ENCODE peak calls at places on chromosome 1, in ten cellular contexts. One of them, this sample, is unnamed.

GRCh38 chr1:182752077-182752826 is 37.3 kb upstream of the NPL start:
- DNase-seq in fibroblast of mammary gland: peak
- DNase-seq in Panc1: no peak
- DNase-seq in suprapubic skin: no peak
- DNase-seq in lower lobe of right lung: no peak
- DNase-seq in heart left ventricle: peak
- DNase-seq in tibial artery: no peak
- DNase-seq in cardiac muscle cell: peak
- DNase-seq in fibroblast of pulmonary artery: no peak
- DNase-seq in dorsolateral prefrontal cortex: peak
- DNase-seq in this sample: no peak

GRCh38 chr1:89622895-89623294 is 10.0 kb upstream of the LRRC8C start:
- DNase-seq in heart left ventricle: no peak
- DNase-seq in cardiac muscle cell: peak
- DNase-seq in suprapubic skin: no peak
- DNase-seq in tibial artery: no peak
- DNase-seq in Panc1: no peak
- DNase-seq in fibroblast of pulmonary artery: peak
- DNase-seq in lower lobe of right lung: no peak
- DNase-seq in fibroblast of mammary gland: peak
- DNase-seq in dorsolateral prefrontal cortex: no peak
- DNase-seq in this sample: peak

GRCh38 chr1:74271503-74271902 is 36.3 kb downstream of the TNNI3K start:
- DNase-seq in dorsolateral prefrontal cortex: no peak
- DNase-seq in lower lobe of right lung: no peak
- DNase-seq in fibroblast of pulmonary artery: no peak
- DNase-seq in suprapubic skin: no peak
- DNase-seq in Panc1: no peak
- DNase-seq in fibroblast of mammary gland: no peak
- DNase-seq in cardiac muscle cell: no peak
- DNase-seq in heart left ventricle: no peak
- DNase-seq in tibial artery: no peak
- DNase-seq in this sample: no peak

GRCh38 chr1:47184090-47184735 is 5.6 kb downstream of the PDZK1IP1 start:
- DNase-seq in tibial artery: no peak
- DNase-seq in suprapubic skin: no peak
- DNase-seq in heart left ventricle: no peak
- DNase-seq in lower lobe of right lung: no peak
- DNase-seq in fibroblast of pulmonary artery: no peak
- DNase-seq in fibroblast of mammary gland: no peak
- DNase-seq in cardiac muscle cell: no peak
- DNase-seq in Panc1: no peak
- DNase-seq in dorsolateral prefrontal cortex: no peak
- DNase-seq in this sample: no peak

GRCh38 chr1:167927075-167927754 is 9.3 kb upstream of the DCAF6 start:
- DNase-seq in suprapubic skin: no peak
- DNase-seq in tibial artery: no peak
- DNase-seq in fibroblast of pulmonary artery: no peak
- DNase-seq in heart left ventricle: no peak
- DNase-seq in fibroblast of mammary gland: no peak
- DNase-seq in dorsolateral prefrontal cortex: no peak
- DNase-seq in lower lobe of right lung: no peak
- DNase-seq in Panc1: no peak
- DNase-seq in cardiac muscle cell: no peak
- DNase-seq in this sample: no peak

GRCh38 chr1:241007668-241008067 is 349.3 kb downstream of the RGS7 start:
- DNase-seq in lower lobe of right lung: peak
- DNase-seq in heart left ventricle: no peak
- DNase-seq in suprapubic skin: no peak
- DNase-seq in Panc1: no peak
- DNase-seq in fibroblast of pulmonary artery: no peak
- DNase-seq in tibial artery: no peak
- DNase-seq in fibroblast of mammary gland: no peak
- DNase-seq in cardiac muscle cell: no peak
- DNase-seq in dorsolateral prefrontal cortex: no peak
- DNase-seq in this sample: no peak

GRCh38 chr1:37616330-37616729 is 18.4 kb downstream of the RSPO1 start:
- DNase-seq in Panc1: no peak
- DNase-seq in cardiac muscle cell: no peak
- DNase-seq in heart left ventricle: no peak
- DNase-seq in tibial artery: no peak
- DNase-seq in dorsolateral prefrontal cortex: no peak
- DNase-seq in fibroblast of pulmonary artery: no peak
- DNase-seq in suprapubic skin: no peak
- DNase-seq in lower lobe of right lung: no peak
- DNase-seq in fibroblast of mammary gland: no peak
- DNase-seq in this sample: no peak

GRCh38 chr1:151072224-151072623 is 1.7 kb downstream of the GABPB2 start:
- DNase-seq in lower lobe of right lung: no peak
- DNase-seq in Panc1: no peak
- DNase-seq in fibroblast of mammary gland: no peak
- DNase-seq in cardiac muscle cell: no peak
- DNase-seq in heart left ventricle: no peak
- DNase-seq in fibroblast of pulmonary artery: no peak
- DNase-seq in suprapubic skin: no peak
- DNase-seq in dorsolateral prefrontal cortex: no peak
- DNase-seq in tibial artery: no peak
- DNase-seq in this sample: no peak

GRCh38 chr1:48869116-48869893 is 92.6 kb upstream of the BEND5 start:
- DNase-seq in Panc1: no peak
- DNase-seq in cardiac muscle cell: peak
- DNase-seq in tibial artery: no peak
- DNase-seq in dorsolateral prefrontal cortex: no peak
- DNase-seq in suprapubic skin: no peak
- DNase-seq in fibroblast of mammary gland: peak
- DNase-seq in heart left ventricle: peak
- DNase-seq in fibroblast of pulmonary artery: peak
- DNase-seq in lower lobe of right lung: no peak
- DNase-seq in this sample: peak

GRCh38 chr1:48007044-48007443 is 9.9 kb upstream of the TRABD2B start:
- DNase-seq in suprapubic skin: no peak
- DNase-seq in Panc1: no peak
- DNase-seq in cardiac muscle cell: peak
- DNase-seq in dorsolateral prefrontal cortex: no peak
- DNase-seq in fibroblast of mammary gland: peak
- DNase-seq in fibroblast of pulmonary artery: peak
- DNase-seq in heart left ventricle: no peak
- DNase-seq in tibial artery: no peak
- DNase-seq in lower lobe of right lung: no peak
- DNase-seq in this sample: peak

GRCh38 chr1:101295212-101295611 is 58.4 kb downstream of the S1PR1 start:
- DNase-seq in cardiac muscle cell: no peak
- DNase-seq in heart left ventricle: no peak
- DNase-seq in lower lobe of right lung: no peak
- DNase-seq in suprapubic skin: no peak
- DNase-seq in tibial artery: no peak
- DNase-seq in Panc1: no peak
- DNase-seq in fibroblast of mammary gland: no peak
- DNase-seq in dorsolateral prefrontal cortex: no peak
- DNase-seq in fibroblast of pulmonary artery: no peak
- DNase-seq in this sample: peak

GRCh38 chr1:76961181-76961580 is 93.9 kb downstream of the ST6GALNAC5 start:
- DNase-seq in Panc1: no peak
- DNase-seq in tibial artery: no peak
- DNase-seq in dorsolateral prefrontal cortex: no peak
- DNase-seq in fibroblast of pulmonary artery: no peak
- DNase-seq in cardiac muscle cell: no peak
- DNase-seq in lower lobe of right lung: no peak
- DNase-seq in fibroblast of mammary gland: peak
- DNase-seq in suprapubic skin: no peak
- DNase-seq in heart left ventricle: no peak
- DNase-seq in this sample: no peak

DNA sequence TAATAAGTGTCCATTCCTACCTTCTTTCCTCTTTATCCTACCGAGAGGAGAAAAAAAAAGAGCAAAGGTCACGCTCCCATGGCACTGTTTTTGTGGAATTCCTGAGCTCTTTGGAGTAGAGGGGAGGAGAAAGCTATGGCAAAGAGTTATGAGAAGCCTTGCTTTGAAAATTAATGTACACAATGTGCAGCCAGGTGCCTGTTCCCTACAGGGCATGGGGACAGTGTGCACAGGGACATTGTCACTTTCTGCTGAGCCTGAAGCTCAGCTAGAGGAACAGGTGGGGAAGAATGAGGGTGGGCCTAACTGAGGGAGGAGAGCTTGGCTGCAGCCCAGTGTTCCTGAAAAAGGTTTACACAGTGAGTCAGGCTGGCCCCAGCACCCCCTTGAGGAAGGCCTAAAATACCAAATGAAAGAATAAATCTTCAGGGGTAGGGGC is 66.1 kb downstream of the PLXNA2 start:
- DNase-seq in fibroblast of mammary gland: no peak
- DNase-seq in Panc1: no peak
- DNase-seq in cardiac muscle cell: no peak
- DNase-seq in lower lobe of right lung: peak
- DNase-seq in dorsolateral prefrontal cortex: peak
- DNase-seq in fibroblast of pulmonary artery: no peak
- DNase-seq in heart left ventricle: no peak
- DNase-seq in suprapubic skin: no peak
- DNase-seq in tibial artery: peak
- DNase-seq in this sample: peak
- TF ChIP-seq CTCF in fibroblast of mammary gland: no peak
- TF ChIP-seq CTCF in Panc1: no peak
- TF ChIP-seq CTCF in cardiac muscle cell: no peak
- TF ChIP-seq CTCF in lower lobe of right lung: no peak
- TF ChIP-seq CTCF in dorsolateral prefrontal cortex: no peak
- TF ChIP-seq CTCF in fibroblast of pulmonary artery: no peak
- TF ChIP-seq CTCF in heart left ventricle: no peak
- TF ChIP-seq CTCF in suprapubic skin: no peak
- TF ChIP-seq CTCF in tibial artery: no peak
- TF ChIP-seq CTCF in this sample: no peak

GRCh38 chr1:91744973-91745648 is 140.8 kb downstream of the TGFBR3 start:
- DNase-seq in fibroblast of mammary gland: peak
- DNase-seq in Panc1: no peak
- DNase-seq in suprapubic skin: no peak
- DNase-seq in heart left ventricle: peak
- DNase-seq in tibial artery: peak
- DNase-seq in cardiac muscle cell: peak
- DNase-seq in dorsolateral prefrontal cortex: no peak
- DNase-seq in lower lobe of right lung: no peak
- DNase-seq in fibroblast of pulmonary artery: peak
- DNase-seq in this sample: peak
- TF ChIP-seq CTCF in fibroblast of mammary gland: no peak
- TF ChIP-seq CTCF in Panc1: no peak
- TF ChIP-seq CTCF in suprapubic skin: no peak
- TF ChIP-seq CTCF in heart left ventricle: peak
- TF ChIP-seq CTCF in tibial artery: no peak
- TF ChIP-seq CTCF in cardiac muscle cell: peak
- TF ChIP-seq CTCF in dorsolateral prefrontal cortex: no peak
- TF ChIP-seq CTCF in lower lobe of right lung: peak
- TF ChIP-seq CTCF in fibroblast of pulmonary artery: peak
- TF ChIP-seq CTCF in this sample: no peak

GRCh38 chr1:200982071-200982945 is 41.2 kb downstream of the KIF21B start:
- DNase-seq in suprapubic skin: no peak
- DNase-seq in fibroblast of mammary gland: peak
- DNase-seq in lower lobe of right lung: no peak
- DNase-seq in fibroblast of pulmonary artery: peak
- DNase-seq in heart left ventricle: no peak
- DNase-seq in dorsolateral prefrontal cortex: no peak
- DNase-seq in tibial artery: no peak
- DNase-seq in Panc1: no peak
- DNase-seq in cardiac muscle cell: peak
- DNase-seq in this sample: no peak

GRCh38 chr1:200980452-200980772 is 43.1 kb downstream of the KIF21B start:
- DNase-seq in dorsolateral prefrontal cortex: no peak
- DNase-seq in fibroblast of mammary gland: no peak
- DNase-seq in fibroblast of pulmonary artery: no peak
- DNase-seq in tibial artery: no peak
- DNase-seq in cardiac muscle cell: no peak
- DNase-seq in suprapubic skin: no peak
- DNase-seq in heart left ventricle: no peak
- DNase-seq in lower lobe of right lung: no peak
- DNase-seq in Panc1: no peak
- DNase-seq in this sample: no peak

GRCh38 chr1:200981278-200981677 is 42.2 kb downstream of the KIF21B start:
- DNase-seq in Panc1: no peak
- DNase-seq in tibial artery: no peak
- DNase-seq in heart left ventricle: no peak
- DNase-seq in fibroblast of mammary gland: no peak
- DNase-seq in dorsolateral prefrontal cortex: no peak
- DNase-seq in fibroblast of pulmonary artery: no peak
- DNase-seq in lower lobe of right lung: no peak
- DNase-seq in cardiac muscle cell: no peak
- DNase-seq in suprapubic skin: no peak
- DNase-seq in this sample: no peak

GRCh38 chr1:200980873-200981272 is 42.6 kb downstream of the KIF21B start:
- DNase-seq in tibial artery: no peak
- DNase-seq in suprapubic skin: no peak
- DNase-seq in dorsolateral prefrontal cortex: no peak
- DNase-seq in Panc1: no peak
- DNase-seq in cardiac muscle cell: no peak
- DNase-seq in fibroblast of pulmonary artery: no peak
- DNase-seq in heart left ventricle: no peak
- DNase-seq in fibroblast of mammary gland: no peak
- DNase-seq in lower lobe of right lung: no peak
- DNase-seq in this sample: no peak

DNA sequence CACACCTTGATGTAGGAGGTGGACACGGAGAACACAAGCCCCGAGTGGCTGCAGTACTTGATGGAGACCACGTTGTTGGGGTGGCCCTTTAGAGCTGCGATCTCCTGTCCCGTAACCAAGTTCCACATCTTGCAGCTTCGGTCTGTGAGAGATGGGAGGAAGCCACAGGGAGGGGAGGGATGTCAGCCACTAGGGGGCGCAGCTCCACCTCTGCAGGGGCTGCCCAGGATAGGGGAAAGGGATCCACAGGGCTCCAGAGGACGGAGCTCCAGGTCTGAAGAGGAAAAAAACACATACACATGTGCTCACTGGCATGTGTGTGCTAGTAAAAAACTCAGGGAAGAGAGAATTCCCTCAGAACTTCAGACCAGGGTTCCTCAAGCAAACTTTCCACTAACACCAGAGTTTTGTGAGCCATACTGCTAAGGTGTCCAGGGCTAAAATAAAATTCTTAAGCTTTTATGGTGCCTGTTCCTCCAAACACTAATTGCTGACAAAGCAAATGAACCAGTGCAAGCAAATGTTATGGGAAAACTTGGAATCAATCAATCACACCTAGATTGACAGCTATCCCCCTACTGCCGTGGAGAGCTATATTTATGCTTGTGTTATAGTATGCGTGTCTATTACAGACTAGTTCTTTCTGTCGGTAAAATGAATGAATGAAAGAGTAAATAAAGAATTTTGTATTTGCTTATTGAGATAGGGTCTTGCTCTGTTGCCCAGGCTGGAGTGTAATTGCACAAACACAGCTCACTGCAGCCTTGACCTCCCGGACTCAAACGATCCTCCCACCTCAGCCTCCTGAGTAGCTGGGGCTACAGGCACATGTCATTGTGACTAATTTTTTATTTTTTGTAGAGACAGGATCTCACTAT is 43.7 kb downstream of the KIF21B start:
- DNase-seq in heart left ventricle: no peak
- DNase-seq in dorsolateral prefrontal cortex: no peak
- DNase-seq in Panc1: no peak
- DNase-seq in lower lobe of right lung: peak
- DNase-seq in tibial artery: no peak
- DNase-seq in cardiac muscle cell: peak
- DNase-seq in fibroblast of pulmonary artery: peak
- DNase-seq in fibroblast of mammary gland: peak
- DNase-seq in suprapubic skin: no peak
- DNase-seq in this sample: peak
- TF ChIP-seq CTCF in heart left ventricle: peak
- TF ChIP-seq CTCF in dorsolateral prefrontal cortex: peak
- TF ChIP-seq CTCF in Panc1: peak
- TF ChIP-seq CTCF in lower lobe of right lung: peak
- TF ChIP-seq CTCF in tibial artery: no peak
- TF ChIP-seq CTCF in cardiac muscle cell: peak
- TF ChIP-seq CTCF in fibroblast of pulmonary artery: peak
- TF ChIP-seq CTCF in fibroblast of mammary gland: peak
- TF ChIP-seq CTCF in suprapubic skin: peak
- TF ChIP-seq CTCF in this sample: peak

GRCh38 chr1:172609528-172609927 is 49.4 kb upstream of the FASLG start:
- DNase-seq in cardiac muscle cell: peak
- DNase-seq in tibial artery: no peak
- DNase-seq in fibroblast of pulmonary artery: peak
- DNase-seq in dorsolateral prefrontal cortex: no peak
- DNase-seq in suprapubic skin: no peak
- DNase-seq in fibroblast of mammary gland: peak
- DNase-seq in Panc1: no peak
- DNase-seq in heart left ventricle: no peak
- DNase-seq in lower lobe of right lung: no peak
- DNase-seq in this sample: peak
- TF ChIP-seq CTCF in cardiac muscle cell: peak
- TF ChIP-seq CTCF in tibial artery: no peak
- TF ChIP-seq CTCF in fibroblast of pulmonary artery: peak
- TF ChIP-seq CTCF in dorsolateral prefrontal cortex: no peak
- TF ChIP-seq CTCF in suprapubic skin: no peak
- TF ChIP-seq CTCF in fibroblast of mammary gland: peak
- TF ChIP-seq CTCF in Panc1: peak
- TF ChIP-seq CTCF in heart left ventricle: peak
- TF ChIP-seq CTCF in lower lobe of right lung: peak
- TF ChIP-seq CTCF in this sample: peak

This sample was measured in MCF 10A.